ENCODE peak calls at places on chromosomes 6 and 20, in six cellular contexts. R is GM13977, D is lower leg skin, L is H9, S is transverse colon, K is psoas muscle. Q is an unnamed sample.

GRCh38 chr6:113632220-113632864 is 224.8 kb upstream of the MARCKS start:
- DNase-seq in D (peak; percentile 87), R (no peak), S (peak; percentile 54), K (peak; percentile 40), L (no peak), Q (no peak)

GRCh38 chr20:3997446-3997845 is 17.9 kb downstream of the RNF24 start:
- DNase-seq in K (no peak), S (no peak), L (no peak), R (no peak), D (no peak), Q (no peak)

GRCh38 chr6:81731814-81732213 is 20.7 kb downstream of the TENT5A start:
- DNase-seq in D (no peak), L (no peak), R (no peak), K (no peak), S (no peak), Q (no peak)

GRCh38 chr20:46215913-46216707 is 92.2 kb downstream of the CDH22 start:
- DNase-seq in K (peak; percentile 39), S (no peak), D (no peak), R (no peak), L (peak; percentile 91), Q (peak; percentile 81)

GRCh38 chr6:82862543-82862942 is 203.1 kb downstream of the UBE3D start:
- DNase-seq in R (no peak), S (no peak), D (no peak), L (no peak), K (no peak), Q (no peak)

GRCh38 chr20:59770270-59770669 is 163.2 kb downstream of the SYCP2 start:
- DNase-seq in R (no peak), D (no peak), S (no peak), K (no peak), L (no peak), Q (no peak)

GRCh38 chr6:165646484-165646883 is 16.6 kb downstream of the PDE10A start:
- DNase-seq in K (no peak), R (no peak), S (no peak), L (no peak), D (no peak), Q (no peak)

GRCh38 chr20:4247898-4248858 is 232.8 kb upstream of the RNF24 start:
- DNase-seq in K (no peak), D (no peak), R (no peak), L (peak; percentile 50), S (no peak), Q (no peak)

GRCh38 chr20:12072945-12073245 is 155.2 kb downstream of the BTBD3 start:
- DNase-seq in S (no peak), L (no peak), D (no peak), K (no peak), R (no peak), Q (no peak)

GRCh38 chr6:167559675-167560479 is 235.0 kb downstream of the TTLL2 start:
- DNase-seq in R (no peak), D (no peak), K (no peak), S (peak; percentile 22), L (no peak), Q (no peak)

GRCh38 chr20:35294293-35294685 is 2.1 kb upstream of the FAM83C start:
- DNase-seq in D (no peak), R (no peak), S (no peak), K (no peak), L (no peak), Q (no peak)

GRCh38 chr6:164749126-164749758 is 560.2 kb downstream of the C6orf118 start:
- DNase-seq in K (no peak), D (no peak), S (no peak), L (no peak), R (no peak), Q (no peak)

GRCh38 chr6:128144320-128144719 is 243.5 kb upstream of the THEMIS start:
- DNase-seq in L (no peak), K (no peak), R (no peak), D (no peak), S (no peak), Q (no peak)

GRCh38 chr6:163243083-163243482 is 171.4 kb upstream of the QKI start:
- DNase-seq in R (no peak), K (no peak), D (no peak), L (no peak), S (no peak), Q (no peak)

GRCh38 chr20:57043669-57044268 is 222.7 kb downstream of the BMP7 start:
- DNase-seq in K (no peak), D (no peak), L (no peak), R (no peak), S (no peak), Q (no peak)

GRCh38 chr6:109379706-109380105 is 2.6 kb downstream of the CD164 start:
- DNase-seq in K (no peak), R (no peak), S (no peak), L (no peak), D (no peak), Q (no peak)

GRCh38 chr20:23009636-23010035 is 25.5 kb upstream of the SSTR4 start:
- DNase-seq in K (no peak), L (no peak), R (no peak), S (no peak), D (no peak), Q (no peak)

GRCh38 chr20:57048027-57048869 is 218.2 kb downstream of the BMP7 start:
- DNase-seq in L (peak; percentile 76), K (no peak), D (no peak), S (peak; percentile 37), R (peak; percentile 68), Q (peak; percentile 76)

GRCh38 chr6:158452191-158452590 is 107.7 kb upstream of the TMEM181 start:
- DNase-seq in S (no peak), D (no peak), L (no peak), K (no peak), R (no peak), Q (no peak)

GRCh38 chr20:21235713-21236445 is 67.3 kb upstream of the XRN2 start:
- DNase-seq in R (peak; percentile 62), D (peak; percentile 87), L (peak; percentile 65), K (peak; percentile 37), S (peak; percentile 69), Q (peak; percentile 73)

GRCh38 chr20:46814366-46815232 is 80.0 kb upstream of the EYA2 start:
- DNase-seq in K (no peak), R (no peak), L (peak; percentile 63), S (no peak), D (peak; percentile 61), Q (no peak)

GRCh38 chr6:50007821-50008220 is 14.0 kb downstream of the DEFB110 start:
- DNase-seq in D (no peak), S (no peak), K (no peak), R (no peak), L (no peak), Q (no peak)

DNA sequence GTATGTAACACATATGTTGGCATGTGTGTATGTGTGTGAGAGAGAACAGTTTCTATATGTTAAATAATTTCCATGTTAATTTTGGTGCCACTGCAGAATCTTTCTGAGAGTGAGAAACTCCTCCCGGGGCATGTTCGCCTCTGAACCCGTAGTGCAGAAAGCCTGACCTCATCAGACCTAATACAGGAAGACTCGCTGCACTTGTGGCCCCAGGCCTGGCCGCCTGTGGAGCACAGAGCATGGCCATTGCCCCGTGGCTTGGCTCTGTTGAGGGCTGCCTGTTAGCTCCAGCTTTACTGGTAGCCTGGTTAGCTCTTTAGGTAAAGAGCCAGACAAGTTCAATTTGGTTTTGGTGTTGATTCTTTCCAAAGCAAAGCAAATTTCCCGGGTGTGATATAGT is 25.5 kb downstream of the FARS2 start:
- DNase-seq in K (no peak), S (no peak), L (no peak), D (no peak), R (no peak), Q (no peak)
- TF ChIP-seq CTCF in K (no peak), S (no peak), L (no peak), D (no peak), R (no peak), Q (no peak)

GRCh38 chr20:13749811-13750210 is 34.9 kb downstream of the ESF1 start:
- DNase-seq in D (no peak), K (no peak), R (no peak), L (no peak), S (no peak), Q (no peak)

GRCh38 chr20:13758884-13759283 is 25.8 kb downstream of the ESF1 start:
- DNase-seq in D (no peak), L (no peak), K (no peak), S (no peak), R (no peak), Q (no peak)

GRCh38 chr20:13753436-13754036 is 31.2 kb downstream of the ESF1 start:
- DNase-seq in L (no peak), K (no peak), R (no peak), S (no peak), D (no peak), Q (no peak)

GRCh38 chr20:13756551-13756950 is 28.2 kb downstream of the ESF1 start:
- DNase-seq in S (no peak), K (no peak), L (no peak), R (no peak), D (no peak), Q (no peak)

GRCh38 chr20:13755809-13756208 is 28.9 kb downstream of the ESF1 start:
- DNase-seq in R (no peak), L (no peak), D (no peak), S (no peak), K (no peak), Q (no peak)
- TF ChIP-seq CTCF in R (no peak), L (no peak), D (no peak), S (no peak), K (no peak), Q (no peak)

DNA sequence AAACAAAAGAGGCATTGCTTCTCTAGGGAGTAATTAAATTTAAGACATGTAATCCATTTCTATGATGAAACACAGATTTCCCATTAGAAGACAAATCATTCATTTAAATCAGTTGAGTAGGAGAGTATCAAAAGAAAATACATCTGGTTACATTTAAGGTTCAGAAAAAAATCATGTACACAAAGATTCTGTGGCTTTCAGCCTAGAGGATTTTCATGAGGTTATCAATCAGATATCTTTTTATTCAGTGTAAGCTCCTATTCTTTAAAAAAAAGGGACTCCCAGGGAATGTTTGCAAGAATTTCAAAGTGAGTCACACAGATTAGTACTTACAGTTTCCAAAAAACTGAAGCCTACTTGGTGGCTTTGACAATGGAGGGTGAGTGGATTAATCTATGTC is 24.9 kb downstream of the COL21A1 start:
- DNase-seq in S (no peak), L (no peak), K (no peak), R (no peak), D (no peak), Q (no peak)
- TF ChIP-seq CTCF in S (no peak), L (no peak), K (no peak), R (no peak), D (no peak), Q (no peak)

DNA sequence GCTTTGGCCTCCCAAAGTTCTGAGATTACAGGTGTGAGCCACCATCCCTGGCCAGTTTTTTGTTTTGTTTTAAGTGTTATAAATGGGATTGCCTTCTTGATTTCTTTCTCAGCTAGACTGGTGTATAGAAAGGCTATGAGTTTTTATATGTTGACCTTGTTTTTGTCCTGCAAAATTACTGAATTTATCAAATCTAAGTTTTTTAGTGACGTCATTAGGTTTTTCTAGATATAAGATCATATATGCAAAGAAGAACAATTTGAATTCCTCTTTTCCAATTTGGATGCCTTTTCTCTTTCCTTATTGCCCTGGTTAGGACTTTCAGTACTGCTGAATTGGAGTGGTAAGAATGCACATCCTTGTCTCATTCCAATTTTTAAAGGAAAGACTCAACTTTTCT is 81.3 kb upstream of the MOCS1 start:
- DNase-seq in K (no peak), S (no peak), D (no peak), L (no peak), R (no peak), Q (no peak)
- TF ChIP-seq CTCF in K (no peak), S (no peak), D (no peak), L (no peak), R (no peak), Q (no peak)

GRCh38 chr6:138343112-138343511 is 34.6 kb upstream of the SMIM28 start:
- DNase-seq in R (no peak), K (no peak), S (no peak), L (no peak), D (no peak), Q (no peak)
- TF ChIP-seq CTCF in R (no peak), K (no peak), S (no peak), L (no peak), D (no peak), Q (no peak)

Q was measured in glutamatergic neuron.